ENCODE peak calls at places on chromosome 17, in seven cellular contexts. A is esophagus squamous epithelium, Z is uterus, P is gastrocnemius medialis, D is endothelial cell of umbilical vein, X is IMR-90, K is heart left ventricle. J is an unnamed sample.

GRCh38 chr17:40091691-40092397 is 8.5 kb downstream of the NR1D1 start:
- DNase-seq in Z (peak; percentile 58), A (no peak), P (peak; percentile 79), X (no peak), D (no peak), K (peak; percentile 46), J (no peak)

GRCh38 chr17:45873728-45874127 is 20.6 kb upstream of the MAPT start:
- DNase-seq in Z (no peak), X (no peak), D (no peak), A (no peak), P (no peak), K (no peak), J (no peak)

GRCh38 chr17:30093463-30094147 is 23.0 kb upstream of the NSRP1 start:
- DNase-seq in K (peak; percentile 23), X (peak; percentile 58), A (no peak), D (peak; percentile 72), P (peak; percentile 20), Z (peak; percentile 22), J (peak; percentile 6)

GRCh38 chr17:57293077-57293476 is 36.8 kb downstream of the MSI2 start:
- DNase-seq in A (no peak), X (no peak), D (no peak), Z (no peak), P (no peak), K (peak; percentile 31), J (peak; percentile 88)

GRCh38 chr17:49832840-49833599 is 14.8 kb downstream of the TAC4 start:
- DNase-seq in X (no peak), Z (no peak), D (peak; percentile 97), P (no peak), K (no peak), A (no peak), J (no peak)

GRCh38 chr17:75604034-75604695 is 16.6 kb downstream of the MYO15B start:
- DNase-seq in A (no peak), X (no peak), D (no peak), P (no peak), Z (no peak), K (no peak), J (no peak)

GRCh38 chr17:79732804-79733691 is 2.3 kb downstream of the ENPP7 start:
- DNase-seq in P (no peak), A (no peak), K (no peak), X (no peak), Z (no peak), D (peak; percentile 21), J (no peak)

GRCh38 chr17:73347355-73347754 is 35.6 kb upstream of the CDC42EP4 start:
- DNase-seq in K (no peak), P (no peak), Z (peak; percentile 65), X (no peak), D (peak; percentile 30), A (no peak), J (peak; percentile 38)

GRCh38 chr17:76032073-76032779 is 5.1 kb upstream of the EVPL start:
- DNase-seq in Z (no peak), K (no peak), P (no peak), D (peak; percentile 27), A (no peak), X (no peak), J (no peak)

GRCh38 chr17:38421224-38421841 is 6.9 kb upstream of the ARHGAP23 start:
- DNase-seq in Z (peak; percentile 50), P (no peak), X (peak; percentile 69), A (no peak), K (no peak), D (peak; percentile 29), J (no peak)

GRCh38 chr17:48047113-48047740 is 932 bp upstream of the NFE2L1 start:
- DNase-seq in A (no peak), P (no peak), X (no peak), K (no peak), D (no peak), Z (no peak), J (no peak)

GRCh38 chr17:33055746-33056145 is 64.1 kb downstream of the SPACA3 start:
- DNase-seq in Z (no peak), A (no peak), K (no peak), X (no peak), P (no peak), D (no peak), J (no peak)

GRCh38 chr17:76940738-76941350 is 72.6 kb downstream of the MGAT5B start:
- DNase-seq in X (no peak), A (no peak), P (no peak), Z (no peak), D (peak; percentile 8), K (no peak), J (no peak)

GRCh38 chr17:49691677-49692191 is 13.8 kb upstream of the SPOP start:
- DNase-seq in D (no peak), P (no peak), Z (peak; percentile 34), X (no peak), A (no peak), K (no peak), J (no peak)

GRCh38 chr17:71349908-71350600 is 770.8 kb upstream of the SOX9 start:
- DNase-seq in D (no peak), Z (no peak), P (no peak), X (peak; percentile 33), K (no peak), A (no peak), J (no peak)

GRCh38 chr17:40437095-40437732 is 6.0 kb upstream of the IGFBP4 start:
- DNase-seq in K (no peak), Z (no peak), A (no peak), P (no peak), D (no peak), X (peak; percentile 26), J (no peak)

GRCh38 chr17:49496183-49496865 is 1.2 kb downstream of the NGFR start:
- DNase-seq in A (no peak), P (peak; percentile 48), Z (peak; percentile 79), D (peak; percentile 25), X (peak; percentile 28), K (peak; percentile 76), J (no peak)

GRCh38 chr17:34663714-34664113 is 84.3 kb downstream of the TMEM132E start:
- DNase-seq in X (no peak), A (no peak), P (no peak), Z (no peak), K (no peak), D (no peak), J (no peak)

GRCh38 chr17:57142925-57143324 is 57.9 kb downstream of the AKAP1 start:
- DNase-seq in P (no peak), D (no peak), A (no peak), K (peak; percentile 21), X (no peak), Z (no peak), J (no peak)

GRCh38 chr17:34721326-34721725 is 141.9 kb downstream of the TMEM132E start:
- DNase-seq in D (no peak), Z (no peak), A (no peak), X (no peak), P (no peak), K (no peak), J (no peak)

GRCh38 chr17:70446446-70446845 is 277.1 kb downstream of the KCNJ2 start:
- DNase-seq in X (no peak), Z (no peak), D (no peak), K (no peak), A (no peak), P (no peak), J (no peak)

GRCh38 chr17:11814655-11815262 is 182.5 kb downstream of the ZNF18 start:
- DNase-seq in A (no peak), D (no peak), Z (no peak), P (no peak), K (no peak), X (no peak), J (no peak)

GRCh38 chr17:28004344-28004743 is 38.1 kb upstream of the NLK start:
- DNase-seq in A (no peak), P (no peak), D (no peak), Z (no peak), K (no peak), X (no peak), J (no peak)

GRCh38 chr17:2292100-2292499 is 11.5 kb downstream of the SMG6 start:
- DNase-seq in X (peak; percentile 52), D (no peak), A (no peak), Z (no peak), K (no peak), P (no peak), J (no peak)

GRCh38 chr17:63356275-63356905 is 89.7 kb downstream of the CYB561 start:
- DNase-seq in P (no peak), D (peak; percentile 82), Z (no peak), X (peak; percentile 86), A (no peak), K (no peak), J (peak; percentile 50)

GRCh38 chr17:63364387-63364786 is 81.7 kb downstream of the CYB561 start:
- DNase-seq in P (no peak), Z (no peak), X (peak; percentile 61), D (no peak), A (no peak), K (no peak), J (no peak)

GRCh38 chr17:951388-952132 is 28.0 kb downstream of the NXN start:
- DNase-seq in K (no peak), Z (peak; percentile 73), P (no peak), A (no peak), D (no peak), X (peak; percentile 89), J (peak; percentile 97)
- TF ChIP-seq POLR2A in K (no peak), Z (no peak), P (no peak), A (no peak), D (no peak), X (peak; percentile 27), J (no peak)

DNA sequence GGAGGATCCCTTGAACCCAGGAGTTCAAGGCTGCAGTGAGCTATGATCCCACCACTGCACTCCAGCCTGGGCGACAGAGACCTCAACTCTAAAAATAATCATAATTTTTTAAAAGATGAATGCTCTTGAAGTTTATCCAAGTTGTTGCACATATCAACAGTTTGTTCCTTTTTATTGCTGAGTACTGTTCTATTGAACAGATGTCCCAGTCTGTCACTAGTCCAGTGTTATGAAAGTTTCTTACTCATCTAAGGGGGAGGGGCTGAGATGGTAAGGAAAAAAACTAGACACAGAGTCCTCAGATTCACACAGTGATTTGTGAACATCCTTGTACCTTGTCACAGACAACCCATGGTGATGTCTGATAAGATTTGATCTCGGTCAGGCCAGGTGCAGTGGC is 3.9 kb downstream of the ACAP1 start:
- DNase-seq in D (no peak), X (peak; percentile 16), A (no peak), P (no peak), K (no peak), Z (no peak), J (no peak)
- TF ChIP-seq POLR2A in D (no peak), X (no peak), A (no peak), P (no peak), K (no peak), Z (no peak), J (no peak)

DNA sequence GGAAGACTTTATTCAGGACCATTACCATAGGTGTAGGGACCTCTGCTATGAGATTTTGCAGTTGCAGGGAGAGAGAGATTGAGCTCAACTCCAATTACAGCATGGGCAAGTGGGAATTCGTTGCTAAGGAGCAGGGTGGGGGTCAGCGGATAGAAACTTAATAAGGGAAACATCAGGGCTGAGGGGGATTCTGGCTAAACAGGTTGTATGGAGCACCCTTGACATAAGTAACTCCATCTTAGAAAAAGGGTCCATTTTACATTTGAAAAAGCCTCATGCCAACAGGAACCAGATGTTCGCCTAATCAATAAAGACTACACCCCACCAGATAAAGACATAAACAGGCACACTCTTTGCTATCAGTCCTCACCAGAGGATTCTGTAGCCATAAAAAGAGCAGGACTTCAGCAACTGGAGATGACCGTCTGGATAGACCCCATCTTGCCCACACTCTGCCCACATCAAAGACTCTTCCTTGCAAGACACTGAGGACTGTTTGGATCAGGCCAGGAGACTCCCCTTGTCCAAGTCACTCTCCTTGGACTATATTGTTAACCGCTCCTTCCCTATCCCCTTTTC is 1.6 kb upstream of the LRRC75A start:
- DNase-seq in P (no peak), X (no peak), A (no peak), K (no peak), Z (no peak), D (no peak), J (no peak)
- TF ChIP-seq POLR2A in P (no peak), X (no peak), A (no peak), K (no peak), Z (no peak), D (no peak), J (no peak)

GRCh38 chr17:58351710-58352017 is 337 bp downstream of the SUPT4H1 start:
- DNase-seq in Z (no peak), K (no peak), X (no peak), A (no peak), P (no peak), D (no peak), J (no peak)
- TF ChIP-seq POLR2A in Z (no peak), K (no peak), X (no peak), A (no peak), P (no peak), D (no peak), J (no peak)